ENCODE peak calls at places on chromosomes 6 and 20, in seven cellular contexts. J, X, C, V, T, O and R are unnamed samples. For H3K4me1, the result is how much of the 10 kb centered on the place peaks cover.

GRCh38 chr6:129606664-129607063 is 103.3 kb downstream of the ARHGAP18 start:
- DNase-seq in J (no peak), X (no peak), C (no peak), V (no peak), T (no peak), O (no peak), R (no peak)

GRCh38 chr20:12570371-12570770 is 438.4 kb upstream of the SPTLC3 start:
- DNase-seq in J (peak), X (peak), C (no peak), V (no peak), T (no peak), O (no peak), R (peak)

GRCh38 chr20:60095456-60095855 is 137.2 kb downstream of the CDH26 start:
- DNase-seq in J (peak), X (no peak), C (no peak), V (no peak), T (no peak), O (no peak), R (no peak)

GRCh38 chr20:11156922-11157321 is 483.1 kb upstream of the JAG1 start:
- DNase-seq in J (no peak), X (no peak), C (no peak), V (no peak), T (no peak), O (no peak), R (no peak)

GRCh38 chr20:34536798-34537394 is 20.7 kb downstream of the DYNLRB1 start:
- DNase-seq in J (peak), X (peak), C (peak), V (peak), T (no peak), O (peak), R (peak)

GRCh38 chr6:81722503-81723223 is 29.8 kb downstream of the TENT5A start:
- DNase-seq in J (no peak), X (no peak), C (no peak), V (no peak), T (no peak), O (no peak), R (no peak)

GRCh38 chr6:1715336-1715735 is 105.6 kb downstream of the FOXC1 start:
- DNase-seq in J (no peak), X (no peak), C (no peak), V (no peak), T (no peak), O (no peak), R (no peak)

GRCh38 chr6:147507162-147508072 is 1.1 kb upstream of the SAMD5 start:
- DNase-seq in J (no peak), X (peak), C (peak), V (peak), T (no peak), O (no peak), R (peak)

GRCh38 chr6:143141442-143141841 is 80.8 kb downstream of the AIG1 start:
- DNase-seq in J (no peak), X (no peak), C (no peak), V (no peak), T (no peak), O (no peak), R (no peak)

GRCh38 chr20:50470249-50470858 is 39.8 kb upstream of the PTPN1 start:
- DNase-seq in J (no peak), X (no peak), C (no peak), V (no peak), T (no peak), O (no peak), R (no peak)

GRCh38 chr6:44665683-44666082 is 278.2 kb downstream of the CDC5L start:
- DNase-seq in J (no peak), X (no peak), C (no peak), V (no peak), T (peak), O (no peak), R (no peak)

GRCh38 chr6:44664716-44665115 is 277.2 kb downstream of the CDC5L start:
- DNase-seq in J (no peak), X (no peak), C (no peak), V (no peak), T (peak), O (no peak), R (no peak)

GRCh38 chr6:44666324-44666723 is 278.8 kb downstream of the CDC5L start:
- DNase-seq in J (no peak), X (no peak), C (no peak), V (no peak), T (peak), O (no peak), R (no peak)

GRCh38 chr6:44663860-44664584 is 276.5 kb downstream of the CDC5L start:
- DNase-seq in J (no peak), X (no peak), C (no peak), V (no peak), T (peak), O (no peak), R (no peak)

DNA sequence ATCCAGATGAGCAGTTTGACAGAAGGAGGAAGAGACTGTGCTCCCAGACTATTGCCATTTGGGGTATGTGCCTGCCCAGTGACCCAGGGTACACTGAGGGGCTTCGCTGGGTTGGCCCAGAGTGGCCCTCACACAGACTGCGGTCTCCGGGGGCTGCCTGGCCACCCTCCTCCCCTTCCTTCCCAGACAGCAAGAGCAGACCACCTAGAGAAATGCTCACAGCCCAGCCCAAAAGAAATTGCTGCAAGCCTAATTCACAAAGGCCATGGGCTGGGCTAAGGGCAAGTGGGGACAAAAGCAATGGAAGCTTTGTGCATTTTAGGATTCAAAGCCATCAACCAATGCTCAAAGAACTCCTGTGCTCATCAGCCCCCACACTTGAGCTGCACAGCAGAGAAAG is 277.6 kb downstream of the CDC5L start:
- DNase-seq in J (no peak), X (no peak), C (no peak), V (no peak), T (peak), O (no peak), R (no peak)
- H3K4me1 ChIP-seq in J (under half), X (under half), C (under half), V (under half), T (under half), O (under half), R (under half)

DNA sequence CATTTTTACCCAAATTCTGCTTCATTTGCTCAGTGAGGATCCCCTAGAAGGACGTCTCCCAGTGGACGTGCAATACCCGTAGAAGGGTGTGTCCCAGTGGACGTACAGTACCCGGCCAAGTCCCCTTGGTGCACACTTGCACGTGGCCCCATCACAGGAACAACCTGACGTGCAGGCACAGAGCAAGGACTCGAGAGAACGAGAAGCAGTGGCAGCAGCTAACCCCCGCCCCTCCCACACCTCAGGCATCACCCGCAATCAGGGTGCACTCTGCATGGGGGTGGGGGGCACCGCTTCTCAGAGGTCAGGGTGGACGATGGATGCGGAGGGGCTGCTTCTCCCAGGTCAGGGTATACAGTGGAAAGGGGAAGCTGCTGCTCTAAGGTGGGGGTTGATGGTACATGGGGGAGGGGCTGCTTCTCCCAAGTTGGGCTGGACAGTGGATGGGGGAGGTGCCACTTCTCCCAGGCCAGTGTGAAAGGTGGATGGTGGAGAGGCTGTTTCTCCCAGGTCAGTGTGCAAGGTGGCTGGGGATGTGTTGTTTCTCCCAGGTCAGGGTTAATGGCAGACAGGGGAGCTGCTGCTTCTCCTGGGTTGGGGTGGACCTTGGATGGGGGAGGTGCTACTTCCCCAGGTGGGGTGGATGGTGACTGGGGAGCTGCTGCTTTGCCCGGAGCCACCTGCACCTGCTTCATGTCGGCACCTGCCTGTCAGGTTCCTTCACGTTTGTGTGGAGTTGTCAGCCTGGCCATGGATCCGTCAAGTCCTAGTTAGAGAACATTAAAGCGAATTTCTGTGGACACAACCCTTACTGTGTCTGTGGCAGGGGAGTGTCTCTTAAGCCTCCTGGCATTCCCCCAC is 1.0 kb upstream of the THBS2 start:
- DNase-seq in J (no peak), X (no peak), C (no peak), V (no peak), T (no peak), O (peak), R (no peak)
- H3K4me3 ChIP-seq in J (no peak), X (no peak), C (no peak), V (no peak), T (no peak), O (no peak), R (no peak)

DNA sequence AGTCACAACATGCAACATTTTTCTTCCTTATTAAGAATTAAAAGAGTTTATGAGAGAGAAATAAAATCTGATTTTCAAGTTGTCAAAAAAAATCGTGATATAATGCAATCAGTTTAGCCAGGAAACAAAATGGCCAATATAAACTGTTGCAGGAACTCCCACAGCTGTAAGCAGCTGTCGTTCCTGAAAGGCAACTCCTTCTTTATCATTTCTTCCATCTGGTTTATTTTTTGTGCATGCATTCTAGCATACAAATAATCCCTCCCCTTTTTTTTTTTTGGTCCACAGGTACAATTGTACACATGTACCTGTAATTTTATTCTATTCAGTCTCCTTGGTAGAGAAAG is 19.7 kb downstream of the TRAF3IP2 start:
- DNase-seq in J (no peak), X (no peak), C (no peak), V (no peak), T (no peak), O (no peak), R (peak)
- H3K4me1 ChIP-seq in J (under half), X (under half), C (under half), V (half or more), T (under half), O (under half), R (under half)

GRCh38 chr6:14639983-14640599 is 522.5 kb downstream of the CD83 start:
- DNase-seq in J (no peak), X (no peak), C (no peak), V (no peak), T (no peak), O (no peak), R (no peak)

GRCh38 chr6:14638932-14639875 is 521.6 kb downstream of the CD83 start:
- DNase-seq in J (no peak), X (no peak), C (no peak), V (peak), T (no peak), O (no peak), R (no peak)

GRCh38 chr6:14635933-14636599 is 518.5 kb downstream of the CD83 start:
- DNase-seq in J (peak), X (no peak), C (no peak), V (no peak), T (no peak), O (no peak), R (no peak)

GRCh38 chr6:14640631-14641030 is 523.1 kb downstream of the CD83 start:
- DNase-seq in J (no peak), X (no peak), C (no peak), V (no peak), T (no peak), O (no peak), R (no peak)

DNA sequence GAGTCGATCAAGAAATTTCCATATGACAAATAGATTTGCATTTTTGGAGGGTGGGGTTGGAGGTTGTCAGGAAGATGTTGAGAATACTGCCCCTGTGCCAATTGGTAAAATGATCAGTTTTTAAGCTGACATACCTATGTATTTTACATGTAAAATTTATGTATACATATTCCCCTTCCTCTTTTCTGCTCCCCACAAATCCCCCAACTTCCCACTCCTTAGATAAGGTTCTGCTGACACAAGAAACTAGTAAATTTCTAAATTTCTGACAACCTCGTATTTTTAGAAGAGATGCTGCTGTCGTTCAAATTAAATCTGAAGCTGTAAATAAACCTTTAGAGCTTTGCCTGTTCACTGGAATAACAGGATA is 521.0 kb downstream of the CD83 start:
- DNase-seq in J (no peak), X (no peak), C (no peak), V (no peak), T (no peak), O (no peak), R (no peak)
- H3K4me3 ChIP-seq in J (no peak), X (no peak), C (no peak), V (peak), T (no peak), O (no peak), R (no peak)

GRCh38 chr6:158648682-158649131 is 1.1 kb upstream of the SYTL3 start:
- DNase-seq in J (no peak), X (peak), C (no peak), V (no peak), T (peak), O (no peak), R (no peak)
- H3K4me1 ChIP-seq in J (under half), X (under half), C (under half), V (under half), T (under half), O (under half), R (under half)

GRCh38 chr6:85458782-85459181 is 8.9 kb downstream of the NT5E start:
- DNase-seq in J (no peak), X (no peak), C (no peak), V (no peak), T (no peak), O (no peak), R (no peak)
- H3K4me3 ChIP-seq in J (no peak), X (no peak), C (no peak), V (no peak), T (no peak), O (no peak), R (no peak)

GRCh38 chr6:6191476-6191875 is 129.0 kb downstream of the F13A1 start:
- DNase-seq in J (peak), X (peak), C (no peak), V (no peak), T (no peak), O (no peak), R (no peak)
- H3K4me1 ChIP-seq in J (under half), X (under half), C (under half), V (under half), T (under half), O (under half), R (under half)